ENCODE peak calls at places on chromosomes 6 and 20, in six cellular contexts. A is GM12891, T is GM12878, Y is K562, I is HepG2, F is H1. C is an unnamed sample.

GRCh38 chr6:111591901-111592461 is 13.7 kb downstream of the TRAF3IP2 start:
- DNase-seq in A (no peak), T (no peak), Y (no peak), I (no peak), F (no peak), C (no peak)

GRCh38 chr20:8647868-8648495 is 420.9 kb upstream of the PLCB4 start:
- DNase-seq in A (no peak), T (no peak), Y (no peak), I (no peak), F (no peak), C (no peak)

GRCh38 chr20:610130-611046 is at the start of gene TCF15:
- DNase-seq in A (peak), T (no peak), Y (peak), I (no peak), F (peak), C (no peak)

GRCh38 chr6:122789862-122790739 is 1.0 kb downstream of the SMPDL3A start:
- DNase-seq in A (peak), T (no peak), Y (peak), I (no peak), F (no peak), C (peak)

GRCh38 chr6:163835772-163836171 is 421.3 kb downstream of the QKI start:
- DNase-seq in A (no peak), T (no peak), Y (no peak), I (no peak), F (no peak), C (no peak)

GRCh38 chr6:11396860-11397259 is 140.7 kb upstream of the TMEM170B start:
- DNase-seq in A (no peak), T (no peak), Y (no peak), I (no peak), F (no peak), C (no peak)

GRCh38 chr6:156423829-156424228 is 353.3 kb upstream of the ARID1B start:
- DNase-seq in A (no peak), T (no peak), Y (peak), I (no peak), F (no peak), C (no peak)

GRCh38 chr20:45036044-45036755 is 64.7 kb downstream of the KCNS1 start:
- DNase-seq in A (no peak), T (no peak), Y (peak), I (peak), F (no peak), C (no peak)

GRCh38 chr6:105035299-105035698 is 78.4 kb downstream of the LIN28B start:
- DNase-seq in A (no peak), T (no peak), Y (peak), I (peak), F (no peak), C (no peak)

GRCh38 chr6:24451581-24452041 is 37.8 kb downstream of the GPLD1 start:
- DNase-seq in A (no peak), T (no peak), Y (peak), I (no peak), F (no peak), C (no peak)

GRCh38 chr6:90068264-90068663 is 174.0 kb downstream of the GJA10 start:
- DNase-seq in A (no peak), T (no peak), Y (peak), I (no peak), F (no peak), C (no peak)

GRCh38 chr6:139323511-139324445 is 32.0 kb upstream of the TXLNB start:
- DNase-seq in A (no peak), T (no peak), Y (peak), I (peak), F (peak), C (no peak)

GRCh38 chr6:149728499-149729234 is 10.8 kb upstream of the LATS1 start:
- DNase-seq in A (no peak), T (no peak), Y (peak), I (no peak), F (no peak), C (no peak)

GRCh38 chr6:159836294-159837140 is 36.4 kb downstream of the PNLDC1 start:
- DNase-seq in A (no peak), T (no peak), Y (no peak), I (no peak), F (peak), C (no peak)

GRCh38 chr6:74939309-74939708 is 266.5 kb downstream of the COL12A1 start:
- DNase-seq in A (no peak), T (no peak), Y (no peak), I (no peak), F (no peak), C (no peak)

GRCh38 chr6:147820520-147820919 is 312.0 kb downstream of the SAMD5 start:
- DNase-seq in A (no peak), T (no peak), Y (no peak), I (peak), F (no peak), C (no peak)

GRCh38 chr6:147821266-147821665 is 312.8 kb downstream of the SAMD5 start:
- DNase-seq in A (no peak), T (no peak), Y (no peak), I (no peak), F (no peak), C (no peak)

DNA sequence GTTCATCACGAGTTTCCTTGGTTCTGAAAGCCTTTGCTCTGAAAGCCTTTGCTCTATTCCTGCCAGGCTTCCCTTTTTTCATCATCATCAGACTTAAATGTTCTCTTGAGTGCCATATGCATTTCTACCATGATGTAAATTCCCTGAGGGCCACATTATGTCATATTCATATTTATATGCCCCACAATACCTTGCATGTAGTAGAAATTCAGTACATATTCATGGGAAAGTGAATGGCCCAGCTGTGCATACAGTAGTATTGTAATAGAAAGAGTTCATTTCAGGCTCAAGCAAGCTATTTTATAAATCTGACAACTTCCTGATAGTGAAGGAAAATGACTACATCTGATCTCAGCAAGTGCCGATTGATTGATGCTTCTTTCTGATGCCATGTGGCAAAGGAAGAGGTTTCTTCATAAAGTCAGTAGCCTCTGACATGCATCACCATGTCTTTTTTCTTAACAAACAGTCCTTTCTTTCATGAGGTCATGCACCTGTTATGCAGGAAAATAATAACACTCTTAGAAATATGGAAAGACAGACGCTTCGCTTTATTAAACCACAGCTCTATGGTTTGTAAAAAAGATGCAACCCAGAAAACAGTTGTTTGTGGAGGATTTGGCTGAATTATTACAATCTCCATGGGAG is 308.7 kb downstream of the SAMD5 start:
- DNase-seq in A (no peak), T (no peak), Y (no peak), I (no peak), F (no peak), C (no peak)
- TF ChIP-seq POLR2AphosphoS5 in A (no peak), T (no peak), Y (no peak), I (no peak), F (no peak), C (no peak)

GRCh38 chr20:63534427-63534830 is 2.7 kb downstream of the PTK6 start:
- DNase-seq in A (no peak), T (no peak), Y (no peak), I (no peak), F (peak), C (no peak)
- TF ChIP-seq POLR2A in A (no peak), T (no peak), Y (no peak), I (no peak), F (no peak), C (no peak)

DNA sequence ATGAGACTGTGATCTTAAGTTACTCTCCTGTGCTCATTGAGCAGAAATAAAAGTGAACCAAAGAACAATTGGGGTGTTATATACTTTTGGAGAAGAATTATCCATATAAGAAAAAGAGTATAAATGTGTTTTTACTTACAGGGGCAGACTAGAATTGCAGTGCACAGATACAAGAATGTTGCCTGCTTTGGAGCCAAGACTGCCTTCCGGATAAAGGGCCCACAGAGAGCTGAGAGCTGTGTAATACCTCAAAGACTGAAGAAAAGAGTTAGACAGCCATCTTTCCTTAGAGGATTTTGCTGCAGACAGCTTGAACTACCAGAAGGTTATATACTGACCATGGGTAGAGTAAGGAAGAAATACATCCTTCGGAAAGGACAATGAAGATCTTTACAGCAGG is 1235.5 kb upstream of the CITED2 start:
- DNase-seq in A (no peak), T (no peak), Y (no peak), I (no peak), F (no peak), C (no peak)
- TF ChIP-seq TAF1 in A (no peak), T (no peak), Y (no peak), I (no peak), F (no peak), C (no peak)

GRCh38 chr6:152295346-152295745 is 341.8 kb downstream of the SYNE1 start:
- DNase-seq in A (no peak), T (no peak), Y (no peak), I (no peak), F (no peak), C (no peak)
- TF ChIP-seq POLR2AphosphoS5 in A (no peak), T (no peak), Y (no peak), I (no peak), F (no peak), C (no peak)

GRCh38 chr6:42782689-42783176 is 881 bp downstream of the BICRAL start:
- DNase-seq in A (peak), T (no peak), Y (peak), I (peak), F (peak), C (peak)
- TF ChIP-seq POLR2A in A (peak), T (no peak), Y (peak), I (peak), F (peak), C (no peak)

DNA sequence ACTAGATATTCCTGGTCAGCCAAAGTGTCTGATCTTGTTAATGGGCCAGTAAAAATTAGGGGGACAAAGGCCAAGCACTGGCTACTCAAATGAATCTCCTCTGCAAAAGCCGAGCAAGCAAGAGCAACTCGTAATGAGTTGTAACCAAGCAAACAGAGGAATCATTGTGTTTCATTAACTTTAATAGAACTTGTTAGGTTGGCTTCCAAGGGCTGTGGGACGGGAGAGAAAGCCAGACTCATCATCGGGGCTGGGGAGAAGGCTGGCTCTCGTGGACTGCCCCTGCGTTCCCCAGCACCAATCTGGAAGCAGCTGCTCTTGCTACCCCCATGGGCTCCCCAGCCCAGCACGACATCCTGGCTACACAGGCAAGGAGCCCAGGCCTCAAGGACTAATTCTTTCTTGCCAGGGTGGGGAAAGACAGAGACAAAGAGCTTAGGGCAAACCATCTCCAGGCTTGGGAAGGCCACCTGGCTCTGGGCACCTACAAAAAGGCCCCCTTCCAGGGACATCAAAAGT is 10.5 kb upstream of the SCUBE3 start:
- DNase-seq in A (no peak), T (no peak), Y (no peak), I (no peak), F (no peak), C (no peak)
- TF ChIP-seq TAF1 in A (no peak), T (no peak), Y (no peak), I (no peak), F (no peak), C (no peak)

GRCh38 chr20:53176133-53176532 is 204.0 kb downstream of the TSHZ2 start:
- DNase-seq in A (no peak), T (no peak), Y (no peak), I (no peak), F (no peak), C (no peak)

GRCh38 chr20:53175135-53175780 is 203.1 kb downstream of the TSHZ2 start:
- DNase-seq in A (no peak), T (no peak), Y (peak), I (no peak), F (no peak), C (no peak)

GRCh38 chr20:53168491-53168890 is 196.3 kb downstream of the TSHZ2 start:
- DNase-seq in A (no peak), T (no peak), Y (no peak), I (no peak), F (no peak), C (no peak)

GRCh38 chr20:53174454-53174853 is 202.3 kb downstream of the TSHZ2 start:
- DNase-seq in A (no peak), T (no peak), Y (peak), I (no peak), F (no peak), C (no peak)

DNA sequence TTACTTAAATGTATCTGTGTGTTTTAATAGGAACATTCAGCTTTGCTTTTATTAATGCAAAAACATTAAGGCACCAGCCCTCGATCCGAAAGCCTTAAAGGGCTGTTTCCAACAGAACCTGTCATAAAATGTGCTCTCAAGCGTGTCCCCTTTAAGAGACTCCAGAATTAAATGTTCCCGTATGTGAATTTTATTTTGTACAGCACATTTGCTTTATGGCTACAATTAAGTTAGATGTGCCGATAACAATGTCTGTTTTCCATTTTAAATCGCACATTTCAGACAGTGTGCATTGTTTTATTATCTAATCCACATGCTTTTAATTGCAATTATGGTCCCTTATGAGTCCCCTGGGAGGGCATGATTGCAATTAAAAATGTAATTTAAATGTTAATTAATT is 198.9 kb downstream of the TSHZ2 start:
- DNase-seq in A (no peak), T (no peak), Y (no peak), I (no peak), F (no peak), C (no peak)
- TF ChIP-seq POLR2AphosphoS5 in A (no peak), T (no peak), Y (no peak), I (no peak), F (no peak), C (no peak)

GRCh38 chr20:24915440-24915839 is 33.6 kb upstream of the CST7 start:
- DNase-seq in A (no peak), T (no peak), Y (no peak), I (no peak), F (peak), C (no peak)
- TF ChIP-seq POLR2A in A (no peak), T (no peak), Y (no peak), I (no peak), F (no peak), C (no peak)

C was measured in GM12892.